ENCODE peak calls at places on chromosomes 4 and X, in seven cellular contexts. One of them, this sample, is unnamed.

GRCh38 chr4:187294861-187295260 is 571.2 kb upstream of the FAT1 start:
- DNase-seq in mammary epithelial cell: peak; percentile 78
- DNase-seq in AG04450: no peak
- DNase-seq in cardiac fibroblast: peak; percentile 69
- DNase-seq in right lobe of liver: no peak
- DNase-seq in bronchial epithelial cell: peak; percentile 89
- DNase-seq in GM06990: no peak
- DNase-seq in this sample: no peak

GRCh38 chr4:7068883-7069282 is 1.0 kb upstream of the GRPEL1 start:
- DNase-seq in mammary epithelial cell: no peak
- DNase-seq in AG04450: no peak
- DNase-seq in cardiac fibroblast: peak; percentile 19
- DNase-seq in right lobe of liver: no peak
- DNase-seq in bronchial epithelial cell: no peak
- DNase-seq in GM06990: no peak
- DNase-seq in this sample: no peak

GRCh38 chrX:125436855-125437254 is 117.2 kb downstream of the TEX13C start:
- DNase-seq in mammary epithelial cell: peak; percentile 14
- DNase-seq in AG04450: no peak
- DNase-seq in cardiac fibroblast: peak; percentile 59
- DNase-seq in right lobe of liver: no peak
- DNase-seq in bronchial epithelial cell: peak; percentile 3
- DNase-seq in GM06990: no peak
- DNase-seq in this sample: no peak

GRCh38 chr4:145154573-145154972 is 25.8 kb downstream of the OTUD4 start:
- DNase-seq in mammary epithelial cell: peak; percentile 8
- DNase-seq in AG04450: no peak
- DNase-seq in cardiac fibroblast: peak; percentile 50
- DNase-seq in right lobe of liver: no peak
- DNase-seq in bronchial epithelial cell: no peak
- DNase-seq in GM06990: no peak
- DNase-seq in this sample: no peak

GRCh38 chr4:119598521-119598920 is 30.1 kb downstream of the PDE5A start:
- DNase-seq in mammary epithelial cell: no peak
- DNase-seq in AG04450: no peak
- DNase-seq in cardiac fibroblast: no peak
- DNase-seq in right lobe of liver: no peak
- DNase-seq in bronchial epithelial cell: no peak
- DNase-seq in GM06990: no peak
- DNase-seq in this sample: no peak

GRCh38 chr4:19776929-19777328 is 474.8 kb upstream of the SLIT2 start:
- DNase-seq in mammary epithelial cell: no peak
- DNase-seq in AG04450: no peak
- DNase-seq in cardiac fibroblast: peak; percentile 59
- DNase-seq in right lobe of liver: no peak
- DNase-seq in bronchial epithelial cell: no peak
- DNase-seq in GM06990: no peak
- DNase-seq in this sample: no peak

GRCh38 chr4:113122066-113122465 is 72.6 kb downstream of the ANK2 start:
- DNase-seq in mammary epithelial cell: no peak
- DNase-seq in AG04450: no peak
- DNase-seq in cardiac fibroblast: no peak
- DNase-seq in right lobe of liver: no peak
- DNase-seq in bronchial epithelial cell: no peak
- DNase-seq in GM06990: no peak
- DNase-seq in this sample: no peak

GRCh38 chr4:113899260-113900177 is 79.9 kb downstream of the ARSJ start:
- DNase-seq in mammary epithelial cell: peak; percentile 45
- DNase-seq in AG04450: no peak
- DNase-seq in cardiac fibroblast: no peak
- DNase-seq in right lobe of liver: no peak
- DNase-seq in bronchial epithelial cell: no peak
- DNase-seq in GM06990: peak; percentile 29
- DNase-seq in this sample: no peak

GRCh38 chr4:138439143-138439581 is 197.0 kb upstream of the SLC7A11 start:
- DNase-seq in mammary epithelial cell: no peak
- DNase-seq in AG04450: no peak
- DNase-seq in cardiac fibroblast: peak; percentile 46
- DNase-seq in right lobe of liver: no peak
- DNase-seq in bronchial epithelial cell: no peak
- DNase-seq in GM06990: no peak
- DNase-seq in this sample: no peak

GRCh38 chr4:65343342-65343741 is 326.9 kb downstream of the EPHA5 start:
- DNase-seq in mammary epithelial cell: no peak
- DNase-seq in AG04450: no peak
- DNase-seq in cardiac fibroblast: no peak
- DNase-seq in right lobe of liver: no peak
- DNase-seq in bronchial epithelial cell: no peak
- DNase-seq in GM06990: no peak
- DNase-seq in this sample: no peak

GRCh38 chrX:141642979-141643378 is 53.5 kb downstream of the SPANXA2 start:
- DNase-seq in mammary epithelial cell: no peak
- DNase-seq in AG04450: no peak
- DNase-seq in cardiac fibroblast: peak; percentile 17
- DNase-seq in right lobe of liver: no peak
- DNase-seq in bronchial epithelial cell: no peak
- DNase-seq in GM06990: no peak
- DNase-seq in this sample: no peak

GRCh38 chr4:156547439-156547838 is 424.2 kb downstream of the PDGFC start:
- DNase-seq in mammary epithelial cell: peak; percentile 73
- DNase-seq in AG04450: peak; percentile 73
- DNase-seq in cardiac fibroblast: peak; percentile 92
- DNase-seq in right lobe of liver: no peak
- DNase-seq in bronchial epithelial cell: peak; percentile 81
- DNase-seq in GM06990: no peak
- DNase-seq in this sample: peak; percentile 31

DNA sequence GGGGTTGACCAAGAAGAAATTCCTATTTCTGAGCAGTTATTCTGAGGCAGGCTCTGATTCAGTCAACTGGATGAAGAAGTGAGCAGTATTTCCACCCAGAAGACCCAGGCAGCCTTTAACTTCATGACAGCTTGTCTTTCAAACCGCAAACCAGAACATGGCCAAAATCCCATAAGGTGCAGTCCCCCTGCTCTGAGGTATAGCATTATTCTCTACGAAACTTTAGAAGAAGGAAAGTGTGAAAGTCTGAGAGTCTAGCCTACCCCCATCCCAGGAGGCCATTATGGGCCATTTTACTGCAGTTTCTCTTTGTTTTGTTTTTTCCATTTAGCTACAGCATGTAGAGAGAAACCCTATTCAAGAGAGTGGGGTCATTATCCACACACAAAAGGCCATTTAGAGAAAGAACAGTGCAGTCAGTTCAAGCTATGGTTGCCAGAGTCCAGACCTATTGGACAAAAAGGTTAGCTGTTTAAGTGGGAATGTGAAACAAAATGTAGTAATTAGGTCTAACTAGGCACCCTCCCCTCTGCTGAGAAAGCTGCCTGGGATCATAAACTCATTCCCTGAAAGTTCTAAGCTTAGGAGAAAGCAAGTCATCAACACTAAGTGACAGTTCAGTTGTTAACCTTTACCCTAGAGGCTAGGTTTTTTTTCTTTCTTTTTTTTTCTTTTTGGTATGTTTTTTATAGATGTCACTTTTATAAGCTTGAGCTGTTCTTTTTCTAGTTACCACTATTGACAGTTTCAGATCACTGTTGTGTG is 52.1 kb upstream of the RASGEF1B start:
- DNase-seq in mammary epithelial cell: no peak
- DNase-seq in AG04450: no peak
- DNase-seq in cardiac fibroblast: no peak
- DNase-seq in right lobe of liver: no peak
- DNase-seq in bronchial epithelial cell: no peak
- DNase-seq in GM06990: no peak
- DNase-seq in this sample: no peak
- TF ChIP-seq CTCF in mammary epithelial cell: no peak
- TF ChIP-seq CTCF in AG04450: no peak
- TF ChIP-seq CTCF in cardiac fibroblast: no peak
- TF ChIP-seq CTCF in right lobe of liver: no peak
- TF ChIP-seq CTCF in bronchial epithelial cell: no peak
- TF ChIP-seq CTCF in GM06990: no peak
- TF ChIP-seq CTCF in this sample: no peak

DNA sequence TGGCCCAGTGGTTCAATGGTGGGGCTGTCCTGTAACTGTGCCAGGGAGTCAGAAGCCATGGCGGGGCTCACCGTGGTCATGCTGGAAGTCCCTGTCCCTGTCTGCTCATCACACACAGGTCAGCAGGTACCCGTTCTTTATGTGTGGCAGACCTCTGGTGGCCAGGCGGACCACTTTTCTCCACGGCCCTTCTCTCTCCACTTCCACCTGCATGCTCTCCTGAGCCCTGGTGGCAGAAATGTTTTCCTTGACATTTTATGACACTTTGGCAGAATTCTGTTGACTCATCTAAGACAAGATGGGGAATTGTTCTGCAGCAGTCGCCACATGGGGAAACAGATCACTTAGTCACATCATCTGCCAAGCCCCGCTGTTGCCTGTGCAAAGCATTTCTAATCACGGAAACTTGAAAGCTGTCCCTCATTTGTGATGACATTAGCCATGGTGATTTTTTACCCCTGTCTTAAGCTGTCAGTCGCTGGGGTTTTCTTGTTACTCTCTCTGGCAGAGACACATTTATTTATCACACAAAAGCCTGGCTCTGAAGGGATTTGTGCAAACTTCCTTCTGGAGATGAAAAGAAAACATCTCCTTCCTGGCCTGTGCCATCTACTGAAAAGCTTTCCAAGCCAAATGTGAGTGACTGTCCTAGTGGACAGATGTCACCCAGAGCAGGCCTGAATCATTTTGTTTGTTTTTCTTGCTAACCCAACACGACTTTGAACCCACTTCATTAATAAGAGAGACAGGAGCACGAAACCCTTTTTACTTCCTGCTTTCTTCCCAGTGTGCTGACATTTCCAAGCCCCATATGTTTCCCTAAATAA is 38.8 kb upstream of the STIM2 start:
- DNase-seq in mammary epithelial cell: no peak
- DNase-seq in AG04450: no peak
- DNase-seq in cardiac fibroblast: peak; percentile 30
- DNase-seq in right lobe of liver: no peak
- DNase-seq in bronchial epithelial cell: no peak
- DNase-seq in GM06990: no peak
- DNase-seq in this sample: no peak
- TF ChIP-seq CTCF in mammary epithelial cell: no peak
- TF ChIP-seq CTCF in AG04450: peak; percentile 11
- TF ChIP-seq CTCF in cardiac fibroblast: no peak
- TF ChIP-seq CTCF in right lobe of liver: no peak
- TF ChIP-seq CTCF in bronchial epithelial cell: no peak
- TF ChIP-seq CTCF in GM06990: no peak
- TF ChIP-seq CTCF in this sample: no peak

DNA sequence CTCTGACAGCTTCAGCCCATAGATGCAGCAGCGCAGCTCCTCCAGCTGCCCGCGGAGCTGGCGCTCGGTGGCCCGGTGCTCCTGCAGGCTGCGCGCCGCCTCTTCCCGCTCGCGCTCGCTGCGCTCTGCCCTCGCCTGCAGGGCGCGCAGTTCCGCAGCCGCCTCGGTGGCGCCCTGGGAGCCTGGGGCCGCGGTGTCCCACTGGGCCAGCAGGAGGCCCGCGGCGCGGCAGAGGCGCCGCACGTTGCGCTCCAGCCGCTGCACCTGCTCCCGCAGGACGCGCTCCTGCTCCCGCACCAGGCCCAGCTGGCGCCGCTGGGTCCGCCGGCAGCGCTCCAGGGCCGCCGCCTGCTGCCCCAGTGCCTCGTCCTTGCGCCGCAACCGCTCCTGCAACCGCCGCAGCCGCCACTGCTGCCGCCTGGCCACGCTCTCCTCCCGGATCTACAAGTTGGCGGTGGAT is 10.1 kb downstream of the C4orf50 start:
- DNase-seq in mammary epithelial cell: peak; percentile 3
- DNase-seq in AG04450: no peak
- DNase-seq in cardiac fibroblast: no peak
- DNase-seq in right lobe of liver: peak; percentile 35
- DNase-seq in bronchial epithelial cell: no peak
- DNase-seq in GM06990: no peak
- DNase-seq in this sample: no peak
- TF ChIP-seq CTCF in mammary epithelial cell: no peak
- TF ChIP-seq CTCF in AG04450: no peak
- TF ChIP-seq CTCF in cardiac fibroblast: no peak
- TF ChIP-seq CTCF in right lobe of liver: no peak
- TF ChIP-seq CTCF in bronchial epithelial cell: no peak
- TF ChIP-seq CTCF in GM06990: no peak
- TF ChIP-seq CTCF in this sample: no peak

GRCh38 chr4:150115851-150116250 is 37.6 kb downstream of the DCLK2 start:
- DNase-seq in mammary epithelial cell: no peak
- DNase-seq in AG04450: no peak
- DNase-seq in cardiac fibroblast: no peak
- DNase-seq in right lobe of liver: no peak
- DNase-seq in bronchial epithelial cell: peak; percentile 44
- DNase-seq in GM06990: no peak
- DNase-seq in this sample: no peak

GRCh38 chr4:150117094-150117493 is 38.8 kb downstream of the DCLK2 start:
- DNase-seq in mammary epithelial cell: no peak
- DNase-seq in AG04450: no peak
- DNase-seq in cardiac fibroblast: no peak
- DNase-seq in right lobe of liver: no peak
- DNase-seq in bronchial epithelial cell: no peak
- DNase-seq in GM06990: no peak
- DNase-seq in this sample: no peak

GRCh38 chr4:150116506-150116905 is 38.3 kb downstream of the DCLK2 start:
- DNase-seq in mammary epithelial cell: no peak
- DNase-seq in AG04450: no peak
- DNase-seq in cardiac fibroblast: no peak
- DNase-seq in right lobe of liver: no peak
- DNase-seq in bronchial epithelial cell: no peak
- DNase-seq in GM06990: no peak
- DNase-seq in this sample: no peak

GRCh38 chr4:150119492-150119891 is 41.2 kb downstream of the DCLK2 start:
- DNase-seq in mammary epithelial cell: no peak
- DNase-seq in AG04450: no peak
- DNase-seq in cardiac fibroblast: peak; percentile 56
- DNase-seq in right lobe of liver: no peak
- DNase-seq in bronchial epithelial cell: peak; percentile 69
- DNase-seq in GM06990: no peak
- DNase-seq in this sample: no peak

DNA sequence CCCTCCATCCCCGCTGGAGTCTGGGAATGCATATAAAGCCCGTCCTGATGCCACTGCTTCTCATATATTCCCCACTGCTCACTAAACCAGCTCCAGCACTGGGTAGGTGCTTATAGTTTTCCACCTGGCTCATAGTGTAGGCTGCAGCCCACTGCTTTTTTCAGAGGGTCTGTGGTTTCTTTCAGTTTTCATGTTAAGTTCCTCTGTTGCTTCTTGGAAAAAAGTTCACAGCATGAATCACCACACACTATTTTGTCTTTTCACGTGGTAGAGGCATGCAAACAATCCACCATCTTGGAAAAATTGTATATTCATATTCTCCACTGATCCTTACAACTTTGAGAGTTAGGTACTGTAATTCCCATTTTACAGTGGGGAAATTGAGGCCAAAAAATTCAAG is 39.4 kb downstream of the DCLK2 start:
- DNase-seq in mammary epithelial cell: no peak
- DNase-seq in AG04450: no peak
- DNase-seq in cardiac fibroblast: no peak
- DNase-seq in right lobe of liver: no peak
- DNase-seq in bronchial epithelial cell: no peak
- DNase-seq in GM06990: no peak
- DNase-seq in this sample: no peak
- TF ChIP-seq CTCF in mammary epithelial cell: no peak
- TF ChIP-seq CTCF in AG04450: no peak
- TF ChIP-seq CTCF in cardiac fibroblast: no peak
- TF ChIP-seq CTCF in right lobe of liver: no peak
- TF ChIP-seq CTCF in bronchial epithelial cell: no peak
- TF ChIP-seq CTCF in GM06990: no peak
- TF ChIP-seq CTCF in this sample: no peak

GRCh38 chrX:143754183-143754582 is 33.6 kb upstream of the SPANXN2 start:
- DNase-seq in mammary epithelial cell: peak; percentile 76
- DNase-seq in AG04450: no peak
- DNase-seq in cardiac fibroblast: no peak
- DNase-seq in right lobe of liver: no peak
- DNase-seq in bronchial epithelial cell: peak; percentile 48
- DNase-seq in GM06990: no peak
- DNase-seq in this sample: no peak
- TF ChIP-seq CTCF in mammary epithelial cell: no peak
- TF ChIP-seq CTCF in AG04450: no peak
- TF ChIP-seq CTCF in cardiac fibroblast: no peak
- TF ChIP-seq CTCF in right lobe of liver: no peak
- TF ChIP-seq CTCF in bronchial epithelial cell: no peak
- TF ChIP-seq CTCF in GM06990: no peak
- TF ChIP-seq CTCF in this sample: no peak

This sample was measured in adrenal gland.